ENCODE peak calls at places on chromosomes 3 and 15, in four cellular contexts. P, M, B and V are unnamed samples.

GRCh38 chr3:43691120-43692002 is 623 bp downstream of the ABHD5 start:
- DNase-seq in P (peak; percentile 28), M (peak; percentile 28), B (peak; percentile 50), V (peak; percentile 10)

GRCh38 chr3:152610621-152611020 is 224.3 kb upstream of the P2RY1 start:
- DNase-seq in P (no peak), M (no peak), B (no peak), V (no peak)

GRCh38 chr3:61537366-61537765 is 24.0 kb upstream of the PTPRG start:
- DNase-seq in P (no peak), M (no peak), B (no peak), V (no peak)

GRCh38 chr3:32640939-32641725 is 43.9 kb upstream of the CNOT10 start:
- DNase-seq in P (no peak), M (no peak), B (no peak), V (no peak)

GRCh38 chr15:48842501-48842900 is 31.6 kb upstream of the CEP152 start:
- DNase-seq in P (no peak), M (no peak), B (no peak), V (no peak)

GRCh38 chr3:46849098-46849631 is 14.1 kb downstream of the MYL3 start:
- DNase-seq in P (no peak), M (no peak), B (no peak), V (no peak)

GRCh38 chr3:45124379-45124778 is 21.8 kb downstream of the CDCP1 start:
- DNase-seq in P (no peak), M (no peak), B (no peak), V (no peak)

GRCh38 chr3:40669176-40669575 is 144.4 kb downstream of the ZNF621 start:
- DNase-seq in P (no peak), M (no peak), B (no peak), V (no peak)

GRCh38 chr3:13484861-13485590 is 4.9 kb downstream of the HDAC11 start:
- DNase-seq in P (peak; percentile 49), M (peak; percentile 59), B (peak; percentile 49), V (no peak)

GRCh38 chr3:66904816-66905543 is 93.1 kb upstream of the KBTBD8 start:
- DNase-seq in P (no peak), M (no peak), B (peak; percentile 82), V (no peak)

GRCh38 chr3:90092994-90093393 is 985.6 kb downstream of the EPHA3 start:
- DNase-seq in P (no peak), M (no peak), B (peak; percentile 61), V (no peak)

GRCh38 chr3:47117803-47118364 is 46.0 kb downstream of the SETD2 start:
- DNase-seq in P (no peak), M (no peak), B (no peak), V (no peak)

GRCh38 chr3:78863294-78864203 is 904.2 kb downstream of the ROBO1 start:
- DNase-seq in P (no peak), M (no peak), B (no peak), V (no peak)